ENCODE peak calls at places on chromosomes 2 and 18, in five cellular contexts. U is stimulated activated naive CD8-positive, alpha-beta T cell treated with anti-CD3 and anti-CD28 coated beads, Interleukin-15, amount 100 ng/mL, for 72 hours; G is stimulated activated CD4-positive, alpha-beta T cell treated with anti-CD3 and anti-CD28 coated beads, Interleukin-4, amount 100 ng/mL, for 24 hours; L is anterior cingulate cortex; A is activated effector memory CD4-positive, alpha-beta T cell treated with Interleukin-2 at 50 U/mL for 16 hours. P is an unnamed sample.

GRCh38 chr2:21535826-21536225 is 412.1 kb downstream of the TDRD15 start:
- DNase-seq in U (no peak), G (no peak), L (no peak), A (no peak), P (no peak)

GRCh38 chr2:19901201-19901457 is 654 bp downstream of the TTC32 start:
- DNase-seq in U (no peak), G (no peak), L (no peak), A (no peak), P (no peak)

GRCh38 chr2:144162652-144163051 is 357.3 kb downstream of the ZEB2 start:
- DNase-seq in U (peak; percentile 37), G (peak; percentile 23), L (no peak), A (peak; percentile 14), P (no peak)

GRCh38 chr2:195559431-195559914 is 97.6 kb upstream of the SLC39A10 start:
- DNase-seq in U (peak; percentile 64), G (peak; percentile 81), L (no peak), A (peak; percentile 72), P (no peak)

GRCh38 chr2:198546091-198546490 is 741.7 kb downstream of the PLCL1 start:
- DNase-seq in U (no peak), G (no peak), L (no peak), A (no peak), P (no peak)

GRCh38 chr2:197993830-197994229 is 189.4 kb downstream of the PLCL1 start:
- DNase-seq in U (no peak), G (peak; percentile 17), L (no peak), A (no peak), P (no peak)

GRCh38 chr2:124027182-124027581 is 2.1 kb downstream of the CNTNAP5 start:
- DNase-seq in U (no peak), G (no peak), L (peak; percentile 16), A (no peak), P (no peak)

GRCh38 chr2:8116661-8117060 is 565.2 kb upstream of the ID2 start:
- DNase-seq in U (no peak), G (no peak), L (no peak), A (no peak), P (no peak)

GRCh38 chr2:45353879-45354278 is 257.2 kb downstream of the SRBD1 start:
- DNase-seq in U (no peak), G (no peak), L (no peak), A (no peak), P (no peak)

GRCh38 chr2:210157546-210157945 is 13.7 kb downstream of the KANSL1L start:
- DNase-seq in U (no peak), G (no peak), L (no peak), A (no peak), P (no peak)

GRCh38 chr2:59076079-59076619 is 835.0 kb upstream of the FANCL start:
- DNase-seq in U (no peak), G (no peak), L (no peak), A (no peak), P (no peak)

GRCh38 chr2:10004836-10005235 is 38.5 kb upstream of the KLF11 start:
- DNase-seq in U (no peak), G (no peak), L (no peak), A (no peak), P (no peak)

GRCh38 chr2:53087282-53087882 is 680.2 kb upstream of the CHAC2 start:
- DNase-seq in U (no peak), G (no peak), L (no peak), A (no peak), P (no peak)

GRCh38 chr2:190088917-190089316 is 26.4 kb upstream of the MSTN start:
- DNase-seq in U (peak; percentile 39), G (peak; percentile 43), L (peak; percentile 29), A (no peak), P (peak; percentile 7)

GRCh38 chr2:231904161-231904611 is 22.0 kb downstream of the NPPC start:
- DNase-seq in U (no peak), G (no peak), L (no peak), A (no peak), P (no peak)

GRCh38 chr2:120354935-120355845 is 9.3 kb downstream of the INHBB start:
- DNase-seq in U (no peak), G (no peak), L (no peak), A (no peak), P (no peak)

GRCh38 chr2:159118859-159119510 is 150.5 kb downstream of the TANC1 start:
- DNase-seq in U (no peak), G (no peak), L (no peak), A (no peak), P (no peak)

GRCh38 chr2:24372033-24372432 is 11.7 kb upstream of the ITSN2 start:
- DNase-seq in U (no peak), G (no peak), L (no peak), A (no peak), P (no peak)

GRCh38 chr2:187774551-187775071 is 220.4 kb upstream of the TFPI start:
- DNase-seq in U (no peak), G (no peak), L (no peak), A (no peak), P (no peak)

GRCh38 chr2:37686792-37687595 is 15.6 kb upstream of the CDC42EP3 start:
- DNase-seq in U (no peak), G (no peak), L (no peak), A (no peak), P (no peak)

GRCh38 chr2:151771599-151772358 is 37.5 kb upstream of the NEB start:
- DNase-seq in U (no peak), G (no peak), L (no peak), A (no peak), P (peak; percentile 8)

GRCh38 chr2:31440764-31441163 is 26.2 kb upstream of the XDH start:
- DNase-seq in U (no peak), G (no peak), L (no peak), A (no peak), P (no peak)

GRCh38 chr2:75560022-75560767 is 544 bp downstream of the EVA1A start:
- DNase-seq in U (peak; percentile 5), G (no peak), L (no peak), A (no peak), P (no peak)

GRCh38 chr2:55106148-55106547 is 55.9 kb upstream of the RTN4 start:
- DNase-seq in U (no peak), G (no peak), L (no peak), A (no peak), P (no peak)

GRCh38 chr2:42640261-42640660 is 71.8 kb downstream of the MTA3 start:
- DNase-seq in U (no peak), G (no peak), L (no peak), A (no peak), P (no peak)

GRCh38 chr18:49597152-49597551 is 35.3 kb downstream of the LIPG start:
- DNase-seq in U (no peak), G (no peak), L (no peak), A (no peak), P (no peak)

GRCh38 chr2:13201924-13202323 is 485.2 kb downstream of the TRIB2 start:
- DNase-seq in U (no peak), G (no peak), L (no peak), A (no peak), P (no peak)

GRCh38 chr2:174602741-174603140 is 5.1 kb upstream of the WIPF1 start:
- DNase-seq in U (no peak), G (no peak), L (no peak), A (no peak), P (no peak)

P was measured in substantia nigra.